ENCODE peak calls at places on chromosomes 2 and 18, in six cellular contexts. T, I, Y, Q, K and X are unnamed samples.

GRCh38 chr2:309148-309969 is 21.5 kb upstream of the ALKAL2 start:
- DNase-seq in T (no peak), I (no peak), Y (no peak), Q (no peak), K (no peak), X (no peak)

GRCh38 chr2:24203029-24203786 is 28.4 kb downstream of the FAM228A start:
- DNase-seq in T (no peak), I (no peak), Y (no peak), Q (no peak), K (no peak), X (no peak)

GRCh38 chr2:189763908-189764661 is 1.5 kb upstream of the OSGEPL1 start:
- DNase-seq in T (no peak), I (no peak), Y (no peak), Q (no peak), K (no peak), X (no peak)

GRCh38 chr2:173667415-173667814 is 297.8 kb downstream of the SP3 start:
- DNase-seq in T (no peak), I (no peak), Y (no peak), Q (no peak), K (no peak), X (no peak)

GRCh38 chr18:79567481-79568147 is 112.0 kb upstream of the CTDP1 start:
- DNase-seq in T (peak; percentile 78), I (peak; percentile 1), Y (no peak), Q (no peak), K (no peak), X (no peak)

GRCh38 chr2:17658251-17658843 is 95.3 kb downstream of the SMC6 start:
- DNase-seq in T (peak; percentile 68), I (no peak), Y (no peak), Q (no peak), K (no peak), X (no peak)

GRCh38 chr2:239308696-239309397 is 92.0 kb downstream of the HDAC4 start:
- DNase-seq in T (peak; percentile 65), I (no peak), Y (no peak), Q (no peak), K (no peak), X (no peak)

GRCh38 chr2:241814571-241815476 is 5.8 kb downstream of the NEU4 start:
- DNase-seq in T (no peak), I (no peak), Y (no peak), Q (no peak), K (no peak), X (no peak)

GRCh38 chr18:58378411-58378820 is 250.5 kb downstream of the ALPK2 start:
- DNase-seq in T (no peak), I (no peak), Y (no peak), Q (no peak), K (no peak), X (no peak)

GRCh38 chr2:134056226-134056625 is 197.6 kb upstream of the MGAT5 start:
- DNase-seq in T (no peak), I (no peak), Y (no peak), Q (no peak), K (no peak), X (no peak)

GRCh38 chr2:236806133-236806532 is 236.5 kb downstream of the ACKR3 start:
- DNase-seq in T (no peak), I (no peak), Y (no peak), Q (no peak), K (no peak), X (no peak)

GRCh38 chr18:56637897-56638231 is 528 bp downstream of the TXNL1 start:
- DNase-seq in T (no peak), I (no peak), Y (peak; percentile 52), Q (no peak), K (no peak), X (no peak)

GRCh38 chr2:143284087-143284675 is 155.0 kb downstream of the ARHGAP15 start:
- DNase-seq in T (no peak), I (no peak), Y (no peak), Q (no peak), K (no peak), X (no peak)

GRCh38 chr2:130832296-130832940 is 4.3 kb upstream of the ARHGEF4 start:
- DNase-seq in T (no peak), I (no peak), Y (no peak), Q (no peak), K (no peak), X (no peak)

GRCh38 chr18:45566025-45566740 is 49.1 kb upstream of the SLC14A2 start:
- DNase-seq in T (peak; percentile 84), I (no peak), Y (no peak), Q (no peak), K (no peak), X (peak; percentile 51)

GRCh38 chr2:135052997-135053474 is 944 bp downstream of the RAB3GAP1 start:
- DNase-seq in T (no peak), I (no peak), Y (no peak), Q (no peak), K (no peak), X (no peak)

GRCh38 chr18:47036298-47036874 is 965 bp upstream of the ELOA2 start:
- DNase-seq in T (peak; percentile 15), I (peak; percentile 44), Y (no peak), Q (peak; percentile 26), K (no peak), X (no peak)

GRCh38 chr2:8837795-8838140 is 355 bp upstream of the KIDINS220 start:
- DNase-seq in T (no peak), I (no peak), Y (no peak), Q (no peak), K (no peak), X (no peak)

GRCh38 chr2:168660859-168661258 is 141.6 kb upstream of the NOSTRIN start:
- DNase-seq in T (no peak), I (no peak), Y (no peak), Q (no peak), K (no peak), X (no peak)

GRCh38 chr2:45450633-45451032 is 160.4 kb downstream of the SRBD1 start:
- DNase-seq in T (no peak), I (peak; percentile 67), Y (no peak), Q (no peak), K (no peak), X (no peak)

GRCh38 chr2:45778720-45779171 is 127.3 kb downstream of the PRKCE start:
- DNase-seq in T (no peak), I (peak; percentile 24), Y (no peak), Q (peak; percentile 33), K (no peak), X (peak; percentile 36)

GRCh38 chr2:60047944-60048525 is 505.4 kb downstream of the BCL11A start:
- DNase-seq in T (no peak), I (no peak), Y (no peak), Q (no peak), K (no peak), X (no peak)

GRCh38 chr18:39167990-39168389 is 1602.4 kb upstream of the CELF4 start:
- DNase-seq in T (no peak), I (no peak), Y (no peak), Q (no peak), K (no peak), X (no peak)

GRCh38 chr2:74043345-74044329 is 58.9 kb downstream of the TET3 start:
- DNase-seq in T (no peak), I (no peak), Y (no peak), Q (no peak), K (no peak), X (no peak)

GRCh38 chr2:180040146-180040925 is 33.2 kb upstream of the CWC22 start:
- DNase-seq in T (peak; percentile 86), I (no peak), Y (no peak), Q (no peak), K (no peak), X (peak; percentile 51)

GRCh38 chr2:10813085-10813748 is 632 bp upstream of the PDIA6 start:
- DNase-seq in T (no peak), I (no peak), Y (no peak), Q (no peak), K (no peak), X (no peak)

GRCh38 chr2:197500503-197501179 is 462 bp downstream of the HSPE1 start:
- DNase-seq in T (no peak), I (peak; percentile 54), Y (no peak), Q (no peak), K (peak; percentile 54), X (no peak)

GRCh38 chr18:65938592-65939372 is 188.0 kb downstream of the CDH7 start:
- DNase-seq in T (no peak), I (peak; percentile 26), Y (no peak), Q (peak; percentile 20), K (no peak), X (no peak)

GRCh38 chr2:202039278-202040100 is 5.8 kb downstream of the FZD7 start:
- DNase-seq in T (no peak), I (no peak), Y (no peak), Q (no peak), K (no peak), X (no peak)